ENCODE peak calls at places on chromosomes 6 and 20, in six cellular contexts. One of them, this sample, is unnamed.

GRCh38 chr6:79570129-79570801 is 33.0 kb upstream of the LCA5 start:
- DNase-seq in esophagus squamous epithelium: no peak
- DNase-seq in A549: no peak
- DNase-seq in K562: no peak
- DNase-seq in adrenal gland: peak; percentile 31
- DNase-seq in Peyer's patch: no peak
- DNase-seq in this sample: no peak

GRCh38 chr6:2839195-2839981 is 2.3 kb downstream of the SERPINB1 start:
- DNase-seq in esophagus squamous epithelium: no peak
- DNase-seq in A549: peak; percentile 83
- DNase-seq in K562: no peak
- DNase-seq in adrenal gland: no peak
- DNase-seq in Peyer's patch: no peak
- DNase-seq in this sample: no peak

GRCh38 chr6:126312013-126312665 is 27.8 kb upstream of the CENPW start:
- DNase-seq in esophagus squamous epithelium: no peak
- DNase-seq in A549: peak; percentile 15
- DNase-seq in K562: peak; percentile 50
- DNase-seq in adrenal gland: no peak
- DNase-seq in Peyer's patch: no peak
- DNase-seq in this sample: no peak

GRCh38 chr6:89205819-89206218 is 11.3 kb downstream of the GABRR1 start:
- DNase-seq in esophagus squamous epithelium: no peak
- DNase-seq in A549: no peak
- DNase-seq in K562: no peak
- DNase-seq in adrenal gland: no peak
- DNase-seq in Peyer's patch: no peak
- DNase-seq in this sample: peak; percentile 45

GRCh38 chr6:154302111-154302752 is 54.4 kb downstream of the IPCEF1 start:
- DNase-seq in esophagus squamous epithelium: no peak
- DNase-seq in A549: no peak
- DNase-seq in K562: no peak
- DNase-seq in adrenal gland: peak; percentile 28
- DNase-seq in Peyer's patch: peak; percentile 29
- DNase-seq in this sample: no peak

GRCh38 chr6:43749461-43749860 is 20.6 kb upstream of the VEGFA start:
- DNase-seq in esophagus squamous epithelium: no peak
- DNase-seq in A549: no peak
- DNase-seq in K562: no peak
- DNase-seq in adrenal gland: no peak
- DNase-seq in Peyer's patch: no peak
- DNase-seq in this sample: peak; percentile 4

GRCh38 chr6:73798592-73798991 is 102.6 kb downstream of the CD109 start:
- DNase-seq in esophagus squamous epithelium: no peak
- DNase-seq in A549: peak; percentile 57
- DNase-seq in K562: no peak
- DNase-seq in adrenal gland: peak; percentile 16
- DNase-seq in Peyer's patch: no peak
- DNase-seq in this sample: no peak

GRCh38 chr6:683742-684440 is 9.0 kb downstream of the EXOC2 start:
- DNase-seq in esophagus squamous epithelium: no peak
- DNase-seq in A549: no peak
- DNase-seq in K562: peak; percentile 74
- DNase-seq in adrenal gland: no peak
- DNase-seq in Peyer's patch: no peak
- DNase-seq in this sample: peak; percentile 42

GRCh38 chr20:50844430-50845100 is 49.7 kb downstream of the BCAS4 start:
- DNase-seq in esophagus squamous epithelium: no peak
- DNase-seq in A549: peak; percentile 46
- DNase-seq in K562: peak; percentile 37
- DNase-seq in adrenal gland: no peak
- DNase-seq in Peyer's patch: peak; percentile 34
- DNase-seq in this sample: no peak

GRCh38 chr6:4603856-4604369 is 172.3 kb upstream of the CDYL start:
- DNase-seq in esophagus squamous epithelium: no peak
- DNase-seq in A549: no peak
- DNase-seq in K562: no peak
- DNase-seq in adrenal gland: no peak
- DNase-seq in Peyer's patch: no peak
- DNase-seq in this sample: no peak

GRCh38 chr20:59972037-59972801 is 14.0 kb downstream of the CDH26 start:
- DNase-seq in esophagus squamous epithelium: no peak
- DNase-seq in A549: no peak
- DNase-seq in K562: no peak
- DNase-seq in adrenal gland: no peak
- DNase-seq in Peyer's patch: no peak
- DNase-seq in this sample: no peak

GRCh38 chr6:96783307-96783706 is 54.0 kb downstream of the GPR63 start:
- DNase-seq in esophagus squamous epithelium: no peak
- DNase-seq in A549: no peak
- DNase-seq in K562: no peak
- DNase-seq in adrenal gland: no peak
- DNase-seq in Peyer's patch: no peak
- DNase-seq in this sample: no peak

GRCh38 chr6:149032318-149032598 is 285.3 kb upstream of the TAB2 start:
- DNase-seq in esophagus squamous epithelium: no peak
- DNase-seq in A549: no peak
- DNase-seq in K562: no peak
- DNase-seq in adrenal gland: no peak
- DNase-seq in Peyer's patch: no peak
- DNase-seq in this sample: no peak

GRCh38 chr6:34391023-34391485 is 1.4 kb downstream of the NUDT3 start:
- DNase-seq in esophagus squamous epithelium: no peak
- DNase-seq in A549: peak; percentile 52
- DNase-seq in K562: no peak
- DNase-seq in adrenal gland: peak; percentile 50
- DNase-seq in Peyer's patch: peak; percentile 27
- DNase-seq in this sample: peak; percentile 60

GRCh38 chr6:168956141-168956838 is 297.4 kb downstream of the THBS2 start:
- DNase-seq in esophagus squamous epithelium: no peak
- DNase-seq in A549: no peak
- DNase-seq in K562: no peak
- DNase-seq in adrenal gland: no peak
- DNase-seq in Peyer's patch: no peak
- DNase-seq in this sample: no peak

GRCh38 chr20:46915580-46916243 is 21.1 kb downstream of the EYA2 start:
- DNase-seq in esophagus squamous epithelium: no peak
- DNase-seq in A549: no peak
- DNase-seq in K562: no peak
- DNase-seq in adrenal gland: no peak
- DNase-seq in Peyer's patch: no peak
- DNase-seq in this sample: no peak

GRCh38 chr6:147448212-147448611 is 60.3 kb upstream of the SAMD5 start:
- DNase-seq in esophagus squamous epithelium: no peak
- DNase-seq in A549: no peak
- DNase-seq in K562: no peak
- DNase-seq in adrenal gland: no peak
- DNase-seq in Peyer's patch: no peak
- DNase-seq in this sample: no peak

GRCh38 chr20:53376021-53376420 is 217.6 kb downstream of the ZNF217 start:
- DNase-seq in esophagus squamous epithelium: no peak
- DNase-seq in A549: no peak
- DNase-seq in K562: no peak
- DNase-seq in adrenal gland: no peak
- DNase-seq in Peyer's patch: no peak
- DNase-seq in this sample: no peak

GRCh38 chr20:50353289-50353961 is 156.8 kb upstream of the PTPN1 start:
- DNase-seq in esophagus squamous epithelium: no peak
- DNase-seq in A549: no peak
- DNase-seq in K562: no peak
- DNase-seq in adrenal gland: peak; percentile 35
- DNase-seq in Peyer's patch: no peak
- DNase-seq in this sample: no peak

DNA sequence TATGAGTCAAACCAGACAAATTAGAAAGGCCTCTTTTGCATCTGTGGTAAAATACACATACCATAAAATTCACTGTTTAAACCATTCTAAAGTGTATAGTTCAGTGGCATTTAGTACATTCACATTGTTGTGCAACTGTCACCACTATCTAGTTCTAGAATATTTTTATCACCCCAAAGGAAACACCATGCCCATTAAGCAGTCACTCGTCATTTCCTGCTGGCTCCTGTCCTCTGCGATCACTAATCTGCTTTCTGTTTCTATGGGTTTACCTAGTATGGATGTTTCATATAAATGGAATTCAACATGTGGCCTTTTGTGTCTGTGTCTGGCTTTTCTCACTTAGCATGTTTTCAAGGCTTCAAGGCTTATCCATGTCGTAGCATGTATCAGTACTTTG is 269.2 kb downstream of the PHF3 start:
- DNase-seq in esophagus squamous epithelium: no peak
- DNase-seq in A549: no peak
- DNase-seq in K562: no peak
- DNase-seq in adrenal gland: no peak
- DNase-seq in Peyer's patch: no peak
- DNase-seq in this sample: no peak
- H3K4me3 ChIP-seq in esophagus squamous epithelium: no peak overlapping the region
- H3K4me3 ChIP-seq in A549: no peak overlapping the region
- H3K4me3 ChIP-seq in K562: no peak overlapping the region
- H3K4me3 ChIP-seq in adrenal gland: no peak overlapping the region
- H3K4me3 ChIP-seq in Peyer's patch: no peak overlapping the region
- H3K4me3 ChIP-seq in this sample: no peak overlapping the region

GRCh38 chr20:48599106-48599747 is 228.6 kb downstream of the PREX1 start:
- DNase-seq in esophagus squamous epithelium: no peak
- DNase-seq in A549: no peak
- DNase-seq in K562: no peak
- DNase-seq in adrenal gland: no peak
- DNase-seq in Peyer's patch: no peak
- DNase-seq in this sample: no peak
- H3K4me1 ChIP-seq in esophagus squamous epithelium: no peaks in the 10 kb centered on the region
- H3K4me1 ChIP-seq in A549: no peaks in the 10 kb centered on the region
- H3K4me1 ChIP-seq in K562: no peaks in the 10 kb centered on the region
- H3K4me1 ChIP-seq in adrenal gland: no peaks in the 10 kb centered on the region
- H3K4me1 ChIP-seq in Peyer's patch: no peaks in the 10 kb centered on the region
- H3K4me1 ChIP-seq in this sample: no peaks in the 10 kb centered on the region

GRCh38 chr6:159181914-159182313 is 12.7 kb downstream of the FNDC1 start:
- DNase-seq in esophagus squamous epithelium: no peak
- DNase-seq in A549: no peak
- DNase-seq in K562: no peak
- DNase-seq in adrenal gland: no peak
- DNase-seq in Peyer's patch: no peak
- DNase-seq in this sample: no peak
- H3K4me3 ChIP-seq in esophagus squamous epithelium: no peak overlapping the region
- H3K4me3 ChIP-seq in A549: no peak overlapping the region
- H3K4me3 ChIP-seq in K562: no peak overlapping the region
- H3K4me3 ChIP-seq in adrenal gland: no peak overlapping the region
- H3K4me3 ChIP-seq in Peyer's patch: no peak overlapping the region
- H3K4me3 ChIP-seq in this sample: no peak overlapping the region

GRCh38 chr6:56957856-56958255 is 2.9 kb downstream of the BEND6 start:
- DNase-seq in esophagus squamous epithelium: no peak
- DNase-seq in A549: no peak
- DNase-seq in K562: no peak
- DNase-seq in adrenal gland: no peak
- DNase-seq in Peyer's patch: no peak
- DNase-seq in this sample: no peak

GRCh38 chr6:56958481-56958880 is 3.6 kb downstream of the BEND6 start:
- DNase-seq in esophagus squamous epithelium: no peak
- DNase-seq in A549: no peak
- DNase-seq in K562: no peak
- DNase-seq in adrenal gland: no peak
- DNase-seq in Peyer's patch: no peak
- DNase-seq in this sample: no peak

GRCh38 chr6:56959094-56959493 is 4.2 kb downstream of the BEND6 start:
- DNase-seq in esophagus squamous epithelium: no peak
- DNase-seq in A549: no peak
- DNase-seq in K562: no peak
- DNase-seq in adrenal gland: no peak
- DNase-seq in Peyer's patch: no peak
- DNase-seq in this sample: no peak

GRCh38 chr6:56961151-56961550 is 6.2 kb downstream of the BEND6 start:
- DNase-seq in esophagus squamous epithelium: no peak
- DNase-seq in A549: peak; percentile 10
- DNase-seq in K562: no peak
- DNase-seq in adrenal gland: no peak
- DNase-seq in Peyer's patch: no peak
- DNase-seq in this sample: no peak

DNA sequence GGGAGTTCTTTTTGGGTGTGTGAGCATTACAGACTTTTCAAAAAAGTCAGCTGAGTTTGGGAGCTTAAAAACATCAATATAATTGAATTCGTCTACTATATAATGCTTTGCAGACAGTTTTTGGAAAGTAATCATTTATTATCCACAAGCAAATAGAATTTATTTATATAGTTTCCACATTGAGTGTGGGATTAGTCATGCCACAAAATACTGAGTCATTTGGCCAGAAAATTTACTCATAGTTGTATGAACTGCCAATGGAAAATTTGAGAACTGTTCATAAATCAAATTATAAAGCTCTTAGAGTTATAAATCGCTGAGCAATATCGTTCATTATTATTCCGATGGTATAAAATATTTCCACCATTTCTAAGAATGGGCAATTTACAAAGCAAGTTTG is 5.0 kb downstream of the BEND6 start:
- DNase-seq in esophagus squamous epithelium: no peak
- DNase-seq in A549: no peak
- DNase-seq in K562: no peak
- DNase-seq in adrenal gland: no peak
- DNase-seq in Peyer's patch: no peak
- DNase-seq in this sample: no peak
- H3K4me1 ChIP-seq in esophagus squamous epithelium: peaks cover 19% of the 10 kb centered on the region
- H3K4me1 ChIP-seq in A549: peaks cover 19% of the 10 kb centered on the region
- H3K4me1 ChIP-seq in K562: peaks cover 8% of the 10 kb centered on the region
- H3K4me1 ChIP-seq in adrenal gland: no peaks in the 10 kb centered on the region
- H3K4me1 ChIP-seq in Peyer's patch: peaks cover 9% of the 10 kb centered on the region
- H3K4me1 ChIP-seq in this sample: no peaks in the 10 kb centered on the region

DNA sequence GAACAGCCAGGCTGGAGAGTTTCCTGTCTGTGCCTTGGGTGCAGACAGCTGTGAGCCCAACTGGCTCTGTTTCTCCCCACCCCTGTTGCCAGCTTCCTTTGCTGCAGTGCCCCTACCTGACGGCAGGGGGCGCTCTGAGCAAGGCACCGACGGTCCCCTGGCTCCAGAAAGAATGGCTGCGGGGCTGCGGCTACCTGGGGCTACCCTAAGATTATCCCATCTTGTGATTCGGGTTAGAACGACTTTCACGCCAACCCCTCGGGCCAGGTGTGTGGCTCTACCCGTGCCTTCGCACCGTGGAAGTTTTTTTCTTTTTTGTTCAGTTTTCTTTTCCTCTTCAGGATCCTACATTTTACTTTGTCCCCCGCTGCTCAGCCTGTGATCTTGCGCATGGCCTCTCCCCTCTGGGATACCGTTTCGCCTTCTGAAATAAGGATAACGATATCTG is 33.4 kb upstream of the AAR2 start:
- DNase-seq in esophagus squamous epithelium: no peak
- DNase-seq in A549: peak; percentile 48
- DNase-seq in K562: peak; percentile 89
- DNase-seq in adrenal gland: peak; percentile 77
- DNase-seq in Peyer's patch: peak; percentile 64
- DNase-seq in this sample: peak; percentile 68
- H3K4me3 ChIP-seq in esophagus squamous epithelium: no peak overlapping the region
- H3K4me3 ChIP-seq in A549: no peak overlapping the region
- H3K4me3 ChIP-seq in K562: no peak overlapping the region
- H3K4me3 ChIP-seq in adrenal gland: no peak overlapping the region
- H3K4me3 ChIP-seq in Peyer's patch: no peak overlapping the region
- H3K4me3 ChIP-seq in this sample: no peak overlapping the region